ENCODE peak calls at places on chromosomes 4 and X, in four cellular contexts. R is stimulated activated CD4-positive, alpha-beta T cell treated with anti-CD3 and anti-CD28 coated beads, Interleukin-1b, Interleukin-23, amount 100 ng/mL, for 48 hours; Z is activated gamma-delta T cell treated with Interleukin-2 at 50 U/mL for 16 hours; M is mammary epithelial cell. C is an unnamed sample.
A peak's percentile ranks its signal among the peaks of the same experiment; 100 is the strongest.

GRCh38 chr4:77045490-77045889 is 30.3 kb downstream of the CCNI start:
- DNase-seq in R (no peak), M (no peak), Z (no peak), C (peak; percentile 50)

GRCh38 chr4:119543187-119543586 is 85.4 kb downstream of the PDE5A start:
- DNase-seq in R (no peak), Z (no peak), M (no peak), C (no peak)

GRCh38 chr4:152896819-152897218 is 39.3 kb upstream of the FHDC1 start:
- DNase-seq in M (no peak), R (no peak), Z (no peak), C (no peak)

GRCh38 chr4:35970366-35970960 is 273.9 kb downstream of the ARAP2 start:
- DNase-seq in Z (no peak), M (no peak), R (peak; percentile 34), C (no peak)

GRCh38 chrX:69146739-69147138 is 18.5 kb downstream of the PJA1 start:
- DNase-seq in R (no peak), Z (no peak), M (no peak), C (no peak)

GRCh38 chrX:133980832-133981588 is 4.4 kb downstream of the GPC3 start:
- DNase-seq in M (no peak), Z (no peak), R (no peak), C (no peak)

GRCh38 chr4:79678472-79679202 is 270.6 kb upstream of the GK2 start:
- DNase-seq in R (no peak), M (no peak), Z (no peak), C (peak; percentile 43)

GRCh38 chr4:17780461-17781071 is 855 bp downstream of the FAM184B start:
- DNase-seq in Z (no peak), M (no peak), R (no peak), C (peak; percentile 67)

GRCh38 chrX:96432647-96433046 is 252.0 kb upstream of the DIAPH2 start:
- DNase-seq in R (no peak), M (no peak), Z (no peak), C (no peak)

GRCh38 chrX:7068939-7069367 is 78.6 kb upstream of the STS start:
- DNase-seq in Z (peak; percentile 33), M (peak; percentile 60), R (no peak), C (no peak)

GRCh38 chr4:141524116-141524515 is 112.3 kb upstream of the IL15 start:
- DNase-seq in Z (no peak), R (no peak), M (no peak), C (no peak)

GRCh38 chrX:69153060-69153730 is 12.1 kb downstream of the PJA1 start:
- DNase-seq in Z (no peak), R (no peak), M (no peak), C (peak; percentile 86)

GRCh38 chr4:152265149-152265621 is 270.7 kb downstream of the FBXW7 start:
- DNase-seq in Z (no peak), M (peak; percentile 90), R (no peak), C (no peak)